ENCODE peak calls at places on chromosomes 12 and 14, in six cellular contexts. P is AG04449, V is PC-3, D is ovary, E is cardiac muscle cell, W is GM20000. C is an unnamed sample.

GRCh38 chr12:400828-401227 is 616 bp upstream of the CCDC77 start:
- DNase-seq in P (no peak), V (no peak), D (no peak), E (no peak), W (no peak), C (no peak)

GRCh38 chr12:39986674-39987073 is 119.2 kb downstream of the SLC2A13 start:
- DNase-seq in P (no peak), V (no peak), D (no peak), E (no peak), W (no peak), C (no peak)

GRCh38 chr12:32846053-32846452 is 50.5 kb downstream of the PKP2 start:
- DNase-seq in P (no peak), V (no peak), D (no peak), E (no peak), W (no peak), C (no peak)

GRCh38 chr12:10310926-10311705 is 3.4 kb downstream of the KLRD1 start:
- DNase-seq in P (no peak), V (peak), D (no peak), E (no peak), W (no peak), C (no peak)

GRCh38 chr12:117090816-117091711 is 8.2 kb downstream of the TESC start:
- DNase-seq in P (no peak), V (no peak), D (no peak), E (no peak), W (no peak), C (no peak)

GRCh38 chr14:33959692-33960151 is 8.8 kb upstream of the EGLN3 start:
- DNase-seq in P (no peak), V (no peak), D (no peak), E (peak), W (no peak), C (no peak)

GRCh38 chr12:20731274-20731673 is 36.1 kb downstream of the SLCO1C1 start:
- DNase-seq in P (no peak), V (no peak), D (no peak), E (no peak), W (no peak), C (no peak)

GRCh38 chr12:104971276-104971675 is 13.2 kb upstream of the SLC41A2 start:
- DNase-seq in P (no peak), V (no peak), D (no peak), E (no peak), W (no peak), C (no peak)

GRCh38 chr12:128069359-128069997 is 197.5 kb upstream of the TMEM132C start:
- DNase-seq in P (peak), V (peak), D (no peak), E (peak), W (peak), C (no peak)

GRCh38 chr14:26872510-26872909 is 274.7 kb upstream of the NOVA1 start:
- DNase-seq in P (no peak), V (no peak), D (no peak), E (peak), W (no peak), C (no peak)

GRCh38 chr12:86044396-86044795 is 170.3 kb downstream of the NTS start:
- DNase-seq in P (no peak), V (no peak), D (no peak), E (no peak), W (no peak), C (no peak)
- TF ChIP-seq CTCF in P (no peak), V (no peak), D (no peak), E (no peak), W (no peak), C (no peak)

GRCh38 chr12:106248177-106248848 is 493 bp upstream of the CKAP4 start:
- DNase-seq in P (no peak), V (peak), D (peak), E (peak), W (peak), C (peak)

GRCh38 chr12:106248849-106249371 is 1.1 kb upstream of the CKAP4 start:
- DNase-seq in P (no peak), V (peak), D (no peak), E (no peak), W (peak), C (peak)

GRCh38 chr12:106245767-106246166 is 2.1 kb downstream of the CKAP4 start:
- DNase-seq in P (no peak), V (peak), D (no peak), E (no peak), W (no peak), C (peak)

GRCh38 chr12:106247731-106248176 is at the start of gene CKAP4:
- DNase-seq in P (no peak), V (peak), D (peak), E (peak), W (peak), C (peak)

GRCh38 chr12:106246891-106247730 is 709 bp downstream of the CKAP4 start:
- DNase-seq in P (no peak), V (peak), D (peak), E (peak), W (peak), C (peak)
- TF ChIP-seq CTCF in P (peak), V (no peak), D (no peak), E (no peak), W (no peak), C (peak)

GRCh38 chr14:53536446-53536845 is 383.3 kb upstream of the DDHD1 start:
- DNase-seq in P (no peak), V (no peak), D (no peak), E (no peak), W (no peak), C (no peak)

GRCh38 chr14:53538316-53538851 is 385.3 kb upstream of the DDHD1 start:
- DNase-seq in P (no peak), V (no peak), D (no peak), E (no peak), W (no peak), C (no peak)

GRCh38 chr14:53534841-53535240 is 381.7 kb upstream of the DDHD1 start:
- DNase-seq in P (no peak), V (peak), D (no peak), E (no peak), W (no peak), C (no peak)

GRCh38 chr14:53539489-53540126 is 386.5 kb upstream of the DDHD1 start:
- DNase-seq in P (no peak), V (peak), D (peak), E (peak), W (peak), C (peak)

GRCh38 chr14:53537421-53538315 is 384.5 kb upstream of the DDHD1 start:
- DNase-seq in P (no peak), V (no peak), D (no peak), E (no peak), W (no peak), C (no peak)
- TF ChIP-seq CTCF in P (no peak), V (peak), D (no peak), E (no peak), W (no peak), C (no peak)

DNA sequence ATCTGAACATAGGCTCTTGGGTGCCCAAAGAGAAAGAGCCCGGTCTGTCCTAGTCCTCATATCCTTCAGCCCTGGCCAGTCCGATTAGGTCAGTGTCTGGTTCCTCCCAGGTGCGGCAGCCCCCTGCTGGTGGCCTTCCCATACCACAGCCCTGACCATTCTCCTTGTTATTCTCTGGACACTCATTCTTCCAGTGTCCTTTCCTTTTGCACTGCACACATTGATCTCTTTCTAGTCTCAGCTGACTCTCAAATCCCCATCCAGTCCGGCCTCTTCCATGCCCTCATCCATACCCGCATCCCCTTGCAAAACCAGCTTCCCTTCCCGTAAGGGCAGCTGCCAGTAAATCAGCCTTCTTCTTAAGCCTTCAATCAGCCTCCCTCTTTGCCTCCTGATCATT is 1316.3 kb downstream of the TMEM121 start:
- DNase-seq in P (no peak), V (peak), D (no peak), E (no peak), W (no peak), C (no peak)
- TF ChIP-seq CTCF in P (no peak), V (peak), D (no peak), E (no peak), W (peak), C (no peak)

GRCh38 chr12:7018350-7019042 is at the start of gene LPCAT3:
- DNase-seq in P (peak), V (peak), D (peak), E (peak), W (peak), C (peak)

GRCh38 chr12:7017870-7018349 is 366 bp downstream of the LPCAT3 start:
- DNase-seq in P (no peak), V (peak), D (no peak), E (no peak), W (no peak), C (no peak)

GRCh38 chr12:7016958-7017571 is 1.2 kb downstream of the LPCAT3 start:
- DNase-seq in P (no peak), V (no peak), D (no peak), E (no peak), W (no peak), C (no peak)

GRCh38 chr12:7021956-7022355 is 3.7 kb upstream of the LPCAT3 start:
- DNase-seq in P (no peak), V (no peak), D (no peak), E (no peak), W (no peak), C (peak)

DNA sequence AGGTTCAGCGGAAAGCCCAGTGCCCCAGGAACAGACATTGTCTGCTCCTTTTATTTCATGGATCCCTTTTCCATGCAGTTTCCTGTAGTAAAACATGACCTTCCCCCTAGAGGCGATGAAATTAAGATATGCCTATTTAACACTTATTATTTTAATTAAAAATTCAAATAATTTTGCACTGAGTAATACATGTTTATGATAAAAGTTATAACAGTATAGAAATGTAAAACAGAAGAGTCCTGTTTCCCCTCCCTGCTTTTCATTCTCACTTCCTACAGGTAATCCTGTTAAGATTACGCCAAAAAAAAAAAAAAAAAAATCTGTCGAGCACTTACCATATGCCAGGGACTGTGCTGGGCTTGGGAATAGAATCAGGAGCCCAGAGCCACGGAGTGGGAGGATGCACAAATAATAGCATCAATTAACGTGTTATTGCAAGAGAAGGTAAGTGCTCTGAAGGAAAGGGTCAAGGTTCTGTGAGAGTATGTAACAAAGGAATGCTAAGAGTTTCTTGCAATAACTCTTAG is 830 bp upstream of the LPCAT3 start:
- DNase-seq in P (no peak), V (no peak), D (no peak), E (no peak), W (no peak), C (no peak)
- TF ChIP-seq CTCF in P (no peak), V (no peak), D (no peak), E (no peak), W (no peak), C (no peak)

GRCh38 chr14:100827751-100828447 is 2.0 kb downstream of the MEG3 start:
- DNase-seq in P (peak), V (peak), D (peak), E (no peak), W (no peak), C (no peak)

GRCh38 chr14:100826371-100827139 is 637 bp downstream of the MEG3 start:
- DNase-seq in P (no peak), V (no peak), D (no peak), E (no peak), W (no peak), C (no peak)

GRCh38 chr14:100830681-100831080 is 4.8 kb downstream of the MEG3 start:
- DNase-seq in P (no peak), V (no peak), D (no peak), E (no peak), W (no peak), C (no peak)

GRCh38 chr14:100827140-100827517 is 1.2 kb downstream of the MEG3 start:
- DNase-seq in P (no peak), V (no peak), D (peak), E (no peak), W (no peak), C (no peak)

DNA sequence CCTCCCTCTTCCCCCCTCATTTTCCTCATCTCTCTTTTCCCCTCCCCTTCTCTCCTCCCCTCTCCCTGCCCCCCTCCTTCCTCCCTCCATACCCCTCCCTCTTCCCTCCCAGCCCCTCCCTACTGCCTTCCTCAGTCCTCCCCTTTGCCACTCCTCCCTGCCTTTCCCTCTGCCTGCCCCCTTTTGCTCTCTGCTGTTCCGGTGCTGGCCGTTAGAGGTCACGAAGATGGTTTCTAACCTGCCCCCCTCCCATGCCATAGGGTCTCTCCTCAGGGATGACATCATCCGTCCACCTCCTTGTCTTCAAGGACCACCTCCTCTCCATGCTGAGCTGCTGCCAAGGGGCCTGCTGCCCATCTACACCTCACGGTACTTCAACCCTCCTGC is 2.5 kb downstream of the MEG3 start:
- DNase-seq in P (no peak), V (no peak), D (no peak), E (no peak), W (no peak), C (no peak)
- TF ChIP-seq CTCF in P (peak), V (no peak), D (no peak), E (no peak), W (no peak), C (no peak)

GRCh38 chr12:82627799-82628198 is 58.9 kb upstream of the TMTC2 start:
- DNase-seq in P (no peak), V (peak), D (no peak), E (peak), W (peak), C (no peak)
- TF ChIP-seq CTCF in P (no peak), V (peak), D (no peak), E (peak), W (peak), C (peak)

C was measured in osteocyte.